ENCODE peak calls at places on chromosomes 11 and 22, in ten cellular contexts. L is progenitor cell of endocrine pancreas; X is effector CD4-positive, alpha-beta T cell; W is posterior cingulate gyrus; B is coronary artery; A is RWPE1; J is GM23248; G is neuronal stem cell; H is activated naive CD4-positive, alpha-beta T cell; D is keratinocyte. S is an unnamed sample.

GRCh38 chr11:118216621-118217526 is 7.9 kb downstream of the JAML start:
- DNase-seq in L (no peak), X (peak), W (no peak), B (no peak), A (no peak), J (no peak), G (no peak), H (no peak), D (no peak), S (no peak)

GRCh38 chr11:112017538-112017937 is 7.7 kb upstream of the DLAT start:
- DNase-seq in L (no peak), X (no peak), W (no peak), B (no peak), A (no peak), J (peak), G (no peak), H (no peak), D (no peak), S (no peak)

GRCh38 chr11:94623120-94623735 is 56.1 kb downstream of the PIWIL4 start:
- DNase-seq in L (peak), X (peak), W (no peak), B (no peak), A (peak), J (peak), G (peak), H (no peak), D (peak), S (peak)

GRCh38 chr11:44030276-44030932 is 17.4 kb upstream of the ACCSL start:
- DNase-seq in L (no peak), X (no peak), W (no peak), B (peak), A (no peak), J (peak), G (peak), H (no peak), D (no peak), S (no peak)

GRCh38 chr22:19622061-19622441 is 92.3 kb upstream of the SEPTIN5 start:
- DNase-seq in L (no peak), X (no peak), W (no peak), B (no peak), A (no peak), J (no peak), G (no peak), H (no peak), D (no peak), S (no peak)

GRCh38 chr11:112235750-112236390 is 9.6 kb downstream of the PTS start:
- DNase-seq in L (no peak), X (no peak), W (no peak), B (no peak), A (no peak), J (no peak), G (no peak), H (no peak), D (no peak), S (no peak)

GRCh38 chr11:35990170-35990569 is 46.3 kb downstream of the LDLRAD3 start:
- DNase-seq in L (no peak), X (no peak), W (no peak), B (no peak), A (no peak), J (no peak), G (no peak), H (no peak), D (no peak), S (no peak)

GRCh38 chr11:71466358-71466757 is 13.4 kb downstream of the NADSYN1 start:
- DNase-seq in L (no peak), X (no peak), W (peak), B (no peak), A (no peak), J (no peak), G (no peak), H (no peak), D (no peak), S (no peak)

GRCh38 chr11:110434952-110435779 is 5.4 kb downstream of the FDX1 start:
- DNase-seq in L (no peak), X (no peak), W (no peak), B (no peak), A (no peak), J (peak), G (no peak), H (no peak), D (no peak), S (peak)

GRCh38 chr11:43947003-43947500 is 4.6 kb downstream of the C11orf96 start:
- DNase-seq in L (no peak), X (no peak), W (no peak), B (peak), A (no peak), J (peak), G (no peak), H (no peak), D (no peak), S (no peak)